ENCODE peak calls at places on chromosomes 1 and 21, in six cellular contexts. J is ovary; E is CD8-positive, alpha-beta T cell; G is body of pancreas; F is A549; I is tibial artery. C is an unnamed sample.

GRCh38 chr1:99691175-99691574 is 45.3 kb downstream of the PALMD start:
- DNase-seq in I (no peak), J (no peak), E (no peak), G (no peak), F (no peak), C (no peak)

GRCh38 chr1:53362270-53362669 is 34.4 kb upstream of the LRP8 start:
- DNase-seq in J (peak), E (no peak), G (peak), F (no peak), I (peak), C (no peak)

GRCh38 chr1:174118726-174119125 is 40.6 kb upstream of the RABGAP1L start:
- DNase-seq in E (no peak), F (no peak), J (no peak), I (no peak), G (no peak), C (no peak)

GRCh38 chr1:56773341-56774066 is 45.7 kb downstream of the FYB2 start:
- DNase-seq in G (no peak), I (no peak), F (no peak), J (no peak), E (no peak), C (no peak)

GRCh38 chr1:109806733-109807397 is 43.1 kb upstream of the EPS8L3 start:
- DNase-seq in E (no peak), I (peak), J (peak), F (no peak), G (no peak), C (no peak)

GRCh38 chr1:20601123-20601825 is 12.4 kb downstream of the CDA start:
- DNase-seq in F (no peak), J (no peak), G (no peak), I (no peak), E (no peak), C (no peak)

GRCh38 chr1:16145988-16146887 is 9.6 kb downstream of the EPHA2 start:
- DNase-seq in F (peak), J (peak), G (peak), E (no peak), I (peak), C (no peak)

GRCh38 chr1:81682490-81682889 is 118.2 kb upstream of the ADGRL2 start:
- DNase-seq in J (no peak), E (no peak), F (no peak), I (no peak), G (no peak), C (no peak)

GRCh38 chr1:55893155-55893554 is 678.0 kb upstream of the USP24 start:
- DNase-seq in F (peak), E (no peak), J (no peak), G (no peak), I (no peak), C (no peak)

GRCh38 chr1:112849425-112849966 is 106.5 kb downstream of the SLC16A1 start:
- DNase-seq in J (peak), E (no peak), F (no peak), I (no peak), G (no peak), C (no peak)

GRCh38 chr21:24112020-24112419 is 1495.3 kb downstream of the MRPL39 start:
- DNase-seq in J (no peak), F (no peak), I (no peak), G (no peak), E (no peak), C (no peak)

GRCh38 chr1:228000836-228001563 is 5.8 kb upstream of the WNT3A start:
- DNase-seq in E (peak), F (no peak), J (no peak), I (peak), G (peak), C (no peak)

GRCh38 chr1:27436204-27437159 is 44.1 kb downstream of the GPR3 start:
- DNase-seq in F (peak), J (no peak), E (no peak), G (no peak), I (no peak), C (no peak)

GRCh38 chr1:232398823-232399222 is 231.1 kb downstream of the SIPA1L2 start:
- DNase-seq in J (no peak), E (no peak), F (no peak), I (no peak), G (no peak), C (no peak)

GRCh38 chr1:29563092-29563491 is 326.8 kb downstream of the PTPRU start:
- DNase-seq in E (no peak), I (no peak), J (no peak), F (no peak), G (no peak), C (no peak)

GRCh38 chr1:15101112-15101760 is 52.3 kb upstream of the TMEM51 start:
- DNase-seq in G (no peak), F (no peak), J (peak), E (no peak), I (no peak), C (no peak)

GRCh38 chr1:119470377-119470776 is 36.6 kb upstream of the HSD3B1 start:
- DNase-seq in I (no peak), J (no peak), F (no peak), G (no peak), E (no peak), C (no peak)

GRCh38 chr1:16719571-16720402 is 20.5 kb upstream of the RNU1-4 start:
- DNase-seq in G (no peak), E (peak), F (no peak), I (peak), J (peak), C (no peak)

GRCh38 chr1:204203206-204203767 is 7.0 kb upstream of the KISS1 start:
- DNase-seq in J (no peak), E (no peak), I (peak), F (no peak), G (no peak), C (no peak)

GRCh38 chr1:225508538-225509375 is 80.9 kb upstream of the LBR start:
- DNase-seq in F (peak), J (no peak), I (no peak), G (peak), E (no peak), C (no peak)

GRCh38 chr1:201686709-201687455 is 142.1 kb upstream of the IPO9 start:
- DNase-seq in E (no peak), F (peak), J (no peak), I (no peak), G (no peak), C (no peak)

GRCh38 chr1:118077331-118078055 is 107.5 kb downstream of the SPAG17 start:
- DNase-seq in F (peak), I (no peak), G (peak), E (no peak), J (no peak), C (peak)

GRCh38 chr1:4587721-4588120 is 66.7 kb upstream of the AJAP1 start:
- DNase-seq in E (no peak), G (no peak), J (no peak), I (peak), F (no peak), C (no peak)

GRCh38 chr1:84827566-84827965 is 65.4 kb downstream of the LPAR3 start:
- DNase-seq in G (no peak), J (no peak), F (no peak), I (no peak), E (no peak), C (no peak)

GRCh38 chr1:38788285-38788684 is 71.3 kb downstream of the RRAGC start:
- DNase-seq in F (no peak), E (no peak), G (no peak), I (no peak), J (no peak), C (no peak)

GRCh38 chr1:217435159-217435558 is 195.7 kb downstream of the GPATCH2 start:
- DNase-seq in F (no peak), G (no peak), J (no peak), E (no peak), I (no peak), C (no peak)

GRCh38 chr1:245687636-245688535 is 533.1 kb downstream of the KIF26B start:
- DNase-seq in I (no peak), J (no peak), E (no peak), G (no peak), F (no peak), C (no peak)

GRCh38 chr1:182185822-182186756 is 124.6 kb upstream of the ZNF648 start:
- DNase-seq in I (no peak), J (no peak), G (no peak), E (no peak), F (peak), C (no peak)

GRCh38 chr1:209835782-209836298 is 8.1 kb downstream of the UTP25 start:
- DNase-seq in G (no peak), E (no peak), J (no peak), F (no peak), I (no peak), C (no peak)

GRCh38 chr1:90200637-90201235 is 205.8 kb downstream of the ZNF326 start:
- DNase-seq in F (no peak), J (no peak), E (no peak), I (no peak), G (no peak), C (no peak)

DNA sequence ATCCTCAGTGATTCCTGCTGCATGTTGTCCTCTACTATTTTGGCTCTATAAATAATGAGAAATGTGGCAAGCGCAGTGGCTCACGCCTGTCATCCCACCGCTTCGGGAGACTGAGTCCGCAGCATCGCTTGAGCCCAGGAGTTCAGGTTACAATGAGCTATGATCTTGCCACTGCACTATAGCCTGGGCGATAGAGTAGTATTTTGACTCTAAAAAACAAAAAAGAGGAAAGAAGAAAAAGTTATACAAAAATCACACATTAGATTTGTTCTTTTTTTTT is 756 bp upstream of the SLC25A44 start:
- DNase-seq in I (no peak), F (no peak), E (no peak), G (no peak), J (no peak), C (no peak)
- H3K4me3 ChIP-seq in I (peak), F (peak), E (peak), G (peak), J (peak), C (peak)

GRCh38 chr1:26160527-26161407 is 1.9 kb downstream of the FAM110D start:
- DNase-seq in G (no peak), J (peak), E (no peak), I (no peak), F (no peak), C (no peak)

GRCh38 chr1:26156285-26157038 is 2.4 kb upstream of the FAM110D start:
- DNase-seq in I (peak), G (peak), J (no peak), F (peak), E (no peak), C (no peak)

GRCh38 chr1:26155370-26156284 is 3.3 kb upstream of the FAM110D start:
- DNase-seq in G (no peak), I (no peak), J (no peak), E (no peak), F (no peak), C (no peak)

GRCh38 chr1:26159113-26160039 is 497 bp downstream of the FAM110D start:
- DNase-seq in G (peak), E (no peak), J (peak), I (peak), F (no peak), C (no peak)

DNA sequence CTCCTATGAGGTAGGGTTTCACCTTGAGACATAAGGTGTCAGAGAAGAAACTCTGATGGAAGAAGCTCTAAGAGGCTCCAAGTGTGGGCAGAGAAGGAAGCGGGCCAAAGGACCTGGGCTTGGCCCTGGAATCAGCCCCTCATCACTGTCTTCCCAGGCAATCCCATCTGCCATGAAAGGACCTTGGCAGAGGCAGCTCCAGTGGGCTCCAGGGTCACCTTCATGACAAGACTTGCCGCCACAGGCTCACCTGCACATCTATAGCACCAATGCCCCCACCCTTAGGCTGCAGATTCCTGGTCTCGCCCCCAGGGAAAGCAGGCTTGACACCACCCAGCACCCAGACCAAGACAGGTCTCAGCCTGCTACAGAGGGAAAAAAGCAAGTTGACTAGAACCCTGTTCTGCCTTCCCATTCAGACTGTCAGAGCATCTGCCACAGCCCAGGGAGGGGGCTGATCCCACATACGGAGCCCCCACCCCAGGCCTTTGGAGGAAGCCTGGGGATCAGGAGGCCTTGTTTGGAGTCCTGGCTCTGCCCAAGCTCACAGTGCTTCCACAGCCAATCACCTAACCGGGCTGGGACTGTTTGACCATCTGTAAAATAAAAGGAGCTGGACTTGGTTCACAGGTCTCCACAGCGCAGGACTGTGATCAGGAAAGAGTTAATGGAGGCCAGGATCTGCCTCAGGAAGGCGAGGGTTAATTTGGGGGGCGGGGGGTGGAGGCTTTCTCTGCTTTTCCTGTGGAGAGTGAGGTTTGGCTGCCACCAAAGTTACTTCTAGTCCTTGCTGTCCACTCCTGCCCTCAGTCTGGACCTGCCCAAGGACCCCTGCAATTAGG is at the start of gene FAM110D:
- DNase-seq in J (no peak), E (no peak), F (no peak), G (peak), I (peak), C (no peak)
- H3K4me3 ChIP-seq in J (no peak), E (no peak), F (no peak), G (no peak), I (peak), C (no peak)

GRCh38 chr1:151991663-151992344 is 1.9 kb downstream of the S100A10 start:
- DNase-seq in G (no peak), E (no peak), F (no peak), I (no peak), J (no peak), C (no peak)
- H3K4me3 ChIP-seq in G (no peak), E (peak), F (peak), I (peak), J (peak), C (peak)

GRCh38 chr21:45944601-45945000 is 37.0 kb upstream of the COL6A1 start:
- DNase-seq in F (no peak), G (no peak), E (no peak), I (no peak), J (no peak), C (no peak)

GRCh38 chr21:45945868-45946210 is 35.7 kb upstream of the COL6A1 start:
- DNase-seq in I (no peak), E (no peak), J (no peak), G (no peak), F (no peak), C (no peak)

GRCh38 chr21:45943630-45944540 is 37.7 kb upstream of the COL6A1 start:
- DNase-seq in F (no peak), I (no peak), G (no peak), J (no peak), E (no peak), C (no peak)

GRCh38 chr21:45947296-45947695 is 34.3 kb upstream of the COL6A1 start:
- DNase-seq in J (no peak), F (no peak), I (no peak), G (no peak), E (no peak), C (no peak)

DNA sequence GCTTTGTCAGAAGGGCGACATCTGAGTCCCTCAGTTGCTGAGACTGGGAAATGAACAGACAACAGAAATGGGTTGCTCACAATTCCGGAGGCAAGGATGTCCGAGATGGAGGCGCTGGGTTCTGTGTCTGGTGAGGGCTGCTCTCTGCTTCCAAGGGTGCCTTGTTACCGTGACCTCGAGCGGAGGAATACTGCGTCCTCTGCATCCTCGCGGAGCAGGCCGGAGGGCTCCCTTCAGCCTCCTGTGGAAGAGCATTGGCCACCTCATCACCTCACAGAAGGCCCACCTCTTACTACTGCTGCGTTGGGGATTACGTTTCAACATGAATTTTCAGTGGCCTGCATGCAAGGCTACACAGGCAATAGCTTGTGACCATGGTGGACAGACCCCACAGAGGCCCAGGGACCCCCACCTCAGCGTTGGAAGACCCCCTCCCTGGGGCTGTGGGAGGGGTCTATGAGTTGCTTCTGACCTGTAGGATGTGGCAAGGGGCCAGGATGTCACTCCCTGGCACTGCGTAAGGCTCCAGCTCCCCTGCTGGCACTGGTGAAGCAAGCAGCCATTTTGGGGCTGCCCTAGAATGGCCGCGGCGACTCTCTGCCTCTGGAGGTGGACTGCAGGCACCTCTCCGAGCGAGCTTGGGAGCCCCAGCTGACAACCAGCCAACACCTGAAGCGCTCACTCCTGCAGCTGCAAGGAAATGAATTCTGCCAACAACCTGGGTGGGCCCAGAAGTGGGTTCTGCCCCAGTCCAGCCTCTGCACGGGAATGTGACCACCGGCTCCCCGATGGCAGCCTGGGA is 36.3 kb upstream of the COL6A1 start:
- DNase-seq in E (no peak), G (no peak), J (no peak), F (no peak), I (no peak), C (no peak)
- H3K4me3 ChIP-seq in E (no peak), G (no peak), J (no peak), F (no peak), I (no peak), C (no peak)

C was measured in tibial nerve.